ENCODE peak calls at places on chromosome 6, in four cellular contexts. Z is HepG2, F is transverse colon, R is A549. J is an unnamed sample.

GRCh38 chr6:168367285-168367720 is 47.7 kb upstream of the DACT2 start:
- DNase-seq in Z (no peak), F (no peak), R (no peak), J (peak)

GRCh38 chr6:156942266-156942665 is 165.1 kb downstream of the ARID1B start:
- DNase-seq in Z (no peak), R (no peak), F (no peak), J (peak)

GRCh38 chr6:157951828-157952227 is 29.8 kb upstream of the SYNJ2 start:
- DNase-seq in R (no peak), F (peak), Z (no peak), J (no peak)

GRCh38 chr6:85402922-85403321 is 47.0 kb upstream of the NT5E start:
- DNase-seq in Z (no peak), F (no peak), R (no peak), J (no peak)

GRCh38 chr6:126063512-126064146 is 77.3 kb downstream of the TRMT11 start:
- DNase-seq in Z (no peak), R (no peak), F (no peak), J (no peak)

GRCh38 chr6:32972353-32973143 is 4.2 kb downstream of the BRD2 start:
- DNase-seq in Z (no peak), R (peak), F (peak), J (no peak)

GRCh38 chr6:77740380-77740779 is 87.5 kb downstream of the MEI4 start:
- DNase-seq in R (peak), Z (peak), F (no peak), J (no peak)

GRCh38 chr6:31513456-31514165 is 15.2 kb upstream of the MCCD1 start:
- DNase-seq in F (no peak), Z (no peak), R (no peak), J (no peak)

GRCh38 chr6:142374965-142375733 is 73.3 kb downstream of the ADGRG6 start:
- DNase-seq in F (no peak), Z (peak), R (peak), J (no peak)

GRCh38 chr6:108597601-108598315 is 37.0 kb downstream of the FOXO3 start:
- DNase-seq in Z (no peak), F (no peak), R (no peak), J (no peak)

GRCh38 chr6:145848555-145848954 is 34.0 kb upstream of the FBXO30 start:
- DNase-seq in F (no peak), Z (no peak), R (no peak), J (no peak)

GRCh38 chr6:4355241-4355640 is 219.9 kb upstream of the ECI2 start:
- DNase-seq in Z (no peak), R (peak), F (no peak), J (no peak)
- TF ChIP-seq POLR2A in Z (no peak), R (no peak), F (no peak), J (no peak)

GRCh38 chr6:7910298-7910653 is 312 bp downstream of the TXNDC5 start:
- DNase-seq in R (no peak), F (no peak), Z (no peak), J (no peak)

GRCh38 chr6:7910654-7911344 is at the start of gene TXNDC5:
- DNase-seq in Z (peak), R (peak), F (peak), J (peak)

GRCh38 chr6:7912024-7912423 is 1.4 kb upstream of the TXNDC5 start:
- DNase-seq in Z (no peak), F (no peak), R (no peak), J (no peak)

GRCh38 chr6:7911345-7911725 is 747 bp upstream of the TXNDC5 start:
- DNase-seq in Z (no peak), R (no peak), F (peak), J (no peak)

GRCh38 chr6:7909323-7910276 is 988 bp downstream of the TXNDC5 start:
- DNase-seq in R (peak), Z (peak), F (peak), J (peak)
- H3K27ac ChIP-seq in R (peak), Z (peak), F (peak), J (no peak)

GRCh38 chr6:117483004-117483644 is 650 bp downstream of the DCBLD1 start:
- DNase-seq in R (no peak), F (peak), Z (peak), J (peak)

GRCh38 chr6:117481278-117481925 is 1.1 kb upstream of the DCBLD1 start:
- DNase-seq in F (peak), R (no peak), Z (peak), J (no peak)

GRCh38 chr6:117481926-117482239 is 591 bp upstream of the DCBLD1 start:
- DNase-seq in F (no peak), Z (no peak), R (no peak), J (no peak)

GRCh38 chr6:117483645-117484016 is 1.2 kb downstream of the DCBLD1 start:
- DNase-seq in R (no peak), F (peak), Z (peak), J (no peak)

GRCh38 chr6:117482240-117483003 is at the start of gene DCBLD1:
- DNase-seq in F (peak), R (peak), Z (peak), J (peak)
- TF ChIP-seq POLR2A in F (peak), R (peak), Z (peak), J (no peak)

GRCh38 chr6:148493374-148493773 is 150.7 kb downstream of the SASH1 start:
- DNase-seq in R (no peak), F (no peak), Z (no peak), J (no peak)

GRCh38 chr6:148494226-148494625 is 151.6 kb downstream of the SASH1 start:
- DNase-seq in R (no peak), Z (no peak), F (no peak), J (no peak)

GRCh38 chr6:148497256-148497655 is 154.6 kb downstream of the SASH1 start:
- DNase-seq in R (no peak), Z (no peak), F (no peak), J (no peak)

GRCh38 chr6:148492654-148493290 is 150.1 kb downstream of the SASH1 start:
- DNase-seq in Z (no peak), F (no peak), R (no peak), J (no peak)

GRCh38 chr6:148495029-148495428 is 152.4 kb downstream of the SASH1 start:
- DNase-seq in Z (no peak), F (no peak), R (no peak), J (no peak)
- H3K27ac ChIP-seq in Z (no peak), F (no peak), R (no peak), J (no peak)

DNA sequence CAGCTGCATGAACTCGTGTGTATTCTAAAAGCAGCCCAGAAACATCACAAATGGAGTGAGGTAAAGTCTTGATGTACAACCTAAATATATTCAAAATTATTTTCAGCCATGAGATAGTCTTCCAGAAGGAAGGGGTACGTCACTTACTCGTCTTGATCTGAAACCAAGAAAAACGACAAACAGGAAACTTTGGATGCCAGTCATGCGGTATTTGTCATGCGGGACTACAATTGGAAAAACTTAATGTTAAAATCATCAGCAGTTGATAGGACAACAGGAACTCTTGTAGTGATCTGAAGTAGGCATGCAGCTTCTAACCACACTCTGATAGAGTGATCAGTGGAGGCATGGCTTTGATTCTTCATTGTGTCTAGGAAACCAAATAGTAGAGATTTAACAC is 29.7 kb downstream of the FAM217A start:
- DNase-seq in R (no peak), Z (no peak), F (no peak), J (no peak)
- TF ChIP-seq POLR2A in R (no peak), Z (no peak), F (no peak), J (no peak)

GRCh38 chr6:170151235-170152110 is 139.4 kb downstream of the DLL1 start:
- DNase-seq in R (no peak), Z (no peak), F (no peak), J (no peak)
- H3K27ac ChIP-seq in R (no peak), Z (no peak), F (peak), J (no peak)

J was measured in ovary.